ENCODE peak calls at places on chromosome 2, in seven cellular contexts. K is NCI-H510A treated with DMSO at 0.1 percent for 48 hours, D is stromal cell of bone marrow, C is RKO, S is erythroblast, B is T-cell, V is HEK293T. Q is an unnamed sample.

GRCh38 chr2:204177977-204178522 is 241.5 kb downstream of the ICOS start:
- DNase-seq in K (no peak), D (no peak), C (peak), S (peak), B (peak), V (peak), Q (peak)

GRCh38 chr2:99777266-99777640 is 287.4 kb upstream of the REV1 start:
- DNase-seq in K (no peak), D (no peak), C (no peak), S (no peak), B (no peak), V (no peak), Q (no peak)

GRCh38 chr2:62471816-62472215 is 34.2 kb downstream of the TMEM17 start:
- DNase-seq in K (no peak), D (no peak), C (no peak), S (no peak), B (no peak), V (no peak), Q (no peak)

GRCh38 chr2:128696421-128696820 is 377.8 kb upstream of the HS6ST1 start:
- DNase-seq in K (no peak), D (no peak), C (no peak), S (no peak), B (no peak), V (no peak), Q (no peak)

GRCh38 chr2:213766062-213766461 is 481.8 kb downstream of the SPAG16 start:
- DNase-seq in K (no peak), D (no peak), C (no peak), S (no peak), B (no peak), V (no peak), Q (no peak)

GRCh38 chr2:160245614-160246156 is 45.6 kb upstream of the ITGB6 start:
- DNase-seq in K (no peak), D (no peak), C (no peak), S (no peak), B (no peak), V (no peak), Q (no peak)

GRCh38 chr2:203681978-203682377 is 24.5 kb upstream of the CD28 start:
- DNase-seq in K (no peak), D (peak), C (no peak), S (no peak), B (no peak), V (no peak), Q (no peak)

GRCh38 chr2:205972113-205972512 is 113.9 kb downstream of the INO80D start:
- DNase-seq in K (no peak), D (no peak), C (no peak), S (no peak), B (no peak), V (no peak), Q (no peak)

GRCh38 chr2:210584834-210585233 is 28.4 kb downstream of the CPS1 start:
- DNase-seq in K (no peak), D (no peak), C (peak), S (no peak), B (no peak), V (no peak), Q (peak)

GRCh38 chr2:17051558-17051957 is 385.9 kb upstream of the CYRIA start:
- DNase-seq in K (no peak), D (no peak), C (no peak), S (no peak), B (no peak), V (no peak), Q (no peak)

GRCh38 chr2:113251118-113251517 is 27.6 kb downstream of the PAX8 start:
- DNase-seq in K (no peak), D (no peak), C (no peak), S (no peak), B (peak), V (no peak), Q (peak)